ENCODE peak calls at places on chromosomes 4 and X, in seven cellular contexts. One of them, this sample, is unnamed.

GRCh38 chr4:156962551-156962974 is 9.0 kb downstream of the PDGFC start:
- DNase-seq in MM.1S: no peak
- DNase-seq in endodermal cell: no peak
- DNase-seq in GM12865: no peak
- DNase-seq in CD8-positive, alpha-beta T cell: no peak
- DNase-seq in choroid plexus epithelial cell: peak
- DNase-seq in lower leg skin: peak
- DNase-seq in this sample: no peak

GRCh38 chr4:140298001-140298400 is 75.4 kb upstream of the SCOC start:
- DNase-seq in endodermal cell: no peak
- DNase-seq in GM12865: no peak
- DNase-seq in CD8-positive, alpha-beta T cell: no peak
- DNase-seq in choroid plexus epithelial cell: no peak
- DNase-seq in MM.1S: no peak
- DNase-seq in lower leg skin: no peak
- DNase-seq in this sample: no peak

GRCh38 chr4:76301068-76301774 is 5.3 kb upstream of the STBD1 start:
- DNase-seq in GM12865: peak
- DNase-seq in CD8-positive, alpha-beta T cell: no peak
- DNase-seq in MM.1S: peak
- DNase-seq in endodermal cell: no peak
- DNase-seq in choroid plexus epithelial cell: peak
- DNase-seq in lower leg skin: no peak
- DNase-seq in this sample: peak

GRCh38 chr4:76830612-76831474 is 67.1 kb downstream of the SOWAHB start:
- DNase-seq in endodermal cell: peak
- DNase-seq in MM.1S: no peak
- DNase-seq in lower leg skin: no peak
- DNase-seq in GM12865: no peak
- DNase-seq in choroid plexus epithelial cell: peak
- DNase-seq in CD8-positive, alpha-beta T cell: no peak
- DNase-seq in this sample: no peak

GRCh38 chr4:112889619-112890294 is 159.7 kb upstream of the ANK2 start:
- DNase-seq in CD8-positive, alpha-beta T cell: no peak
- DNase-seq in endodermal cell: no peak
- DNase-seq in lower leg skin: no peak
- DNase-seq in MM.1S: peak
- DNase-seq in GM12865: no peak
- DNase-seq in choroid plexus epithelial cell: peak
- DNase-seq in this sample: no peak

GRCh38 chr4:8077181-8078108 is 81.2 kb downstream of the ABLIM2 start:
- DNase-seq in CD8-positive, alpha-beta T cell: no peak
- DNase-seq in choroid plexus epithelial cell: no peak
- DNase-seq in MM.1S: no peak
- DNase-seq in GM12865: no peak
- DNase-seq in lower leg skin: no peak
- DNase-seq in endodermal cell: peak
- DNase-seq in this sample: no peak

GRCh38 chr4:169314906-169315305 is 44.1 kb upstream of the SH3RF1 start:
- DNase-seq in GM12865: no peak
- DNase-seq in MM.1S: no peak
- DNase-seq in endodermal cell: no peak
- DNase-seq in choroid plexus epithelial cell: peak
- DNase-seq in CD8-positive, alpha-beta T cell: no peak
- DNase-seq in lower leg skin: no peak
- DNase-seq in this sample: no peak

GRCh38 chr4:23934223-23934622 is 44.4 kb upstream of the PPARGC1A start:
- DNase-seq in CD8-positive, alpha-beta T cell: no peak
- DNase-seq in GM12865: no peak
- DNase-seq in lower leg skin: no peak
- DNase-seq in MM.1S: no peak
- DNase-seq in choroid plexus epithelial cell: peak
- DNase-seq in endodermal cell: peak
- DNase-seq in this sample: no peak

GRCh38 chrX:134688181-134688580 is 29.9 kb upstream of the PLAC1 start:
- DNase-seq in lower leg skin: no peak
- DNase-seq in GM12865: no peak
- DNase-seq in endodermal cell: no peak
- DNase-seq in CD8-positive, alpha-beta T cell: no peak
- DNase-seq in MM.1S: no peak
- DNase-seq in choroid plexus epithelial cell: no peak
- DNase-seq in this sample: no peak

GRCh38 chr4:186726440-186727148 is 2.9 kb upstream of the FAT1 start:
- DNase-seq in lower leg skin: peak
- DNase-seq in choroid plexus epithelial cell: peak
- DNase-seq in endodermal cell: peak
- DNase-seq in MM.1S: peak
- DNase-seq in GM12865: no peak
- DNase-seq in CD8-positive, alpha-beta T cell: no peak
- DNase-seq in this sample: no peak

GRCh38 chrX:101478366-101478765 is 6.9 kb upstream of the ARMCX4 start:
- DNase-seq in endodermal cell: no peak
- DNase-seq in MM.1S: no peak
- DNase-seq in choroid plexus epithelial cell: peak
- DNase-seq in lower leg skin: no peak
- DNase-seq in CD8-positive, alpha-beta T cell: no peak
- DNase-seq in GM12865: no peak
- DNase-seq in this sample: no peak

GRCh38 chr4:71520308-71520707 is 181.5 kb downstream of the SLC4A4 start:
- DNase-seq in CD8-positive, alpha-beta T cell: no peak
- DNase-seq in lower leg skin: no peak
- DNase-seq in GM12865: no peak
- DNase-seq in choroid plexus epithelial cell: no peak
- DNase-seq in endodermal cell: no peak
- DNase-seq in MM.1S: no peak
- DNase-seq in this sample: no peak

GRCh38 chr4:1208970-1209704 is 36.8 kb upstream of the SPON2 start:
- DNase-seq in GM12865: no peak
- DNase-seq in choroid plexus epithelial cell: peak
- DNase-seq in lower leg skin: peak
- DNase-seq in endodermal cell: no peak
- DNase-seq in MM.1S: no peak
- DNase-seq in CD8-positive, alpha-beta T cell: no peak
- DNase-seq in this sample: no peak

GRCh38 chr4:106048250-106048931 is 153.1 kb downstream of the NPNT start:
- DNase-seq in choroid plexus epithelial cell: peak
- DNase-seq in endodermal cell: no peak
- DNase-seq in MM.1S: no peak
- DNase-seq in lower leg skin: no peak
- DNase-seq in GM12865: no peak
- DNase-seq in CD8-positive, alpha-beta T cell: no peak
- DNase-seq in this sample: no peak

GRCh38 chrX:107574711-107575110 is 53.6 kb upstream of the PRPS1 start:
- DNase-seq in endodermal cell: no peak
- DNase-seq in MM.1S: no peak
- DNase-seq in CD8-positive, alpha-beta T cell: no peak
- DNase-seq in lower leg skin: no peak
- DNase-seq in choroid plexus epithelial cell: peak
- DNase-seq in GM12865: no peak
- DNase-seq in this sample: no peak

GRCh38 chrX:45769919-45770582 is 569.4 kb upstream of the DIPK2B start:
- DNase-seq in endodermal cell: no peak
- DNase-seq in GM12865: peak
- DNase-seq in choroid plexus epithelial cell: peak
- DNase-seq in CD8-positive, alpha-beta T cell: no peak
- DNase-seq in MM.1S: no peak
- DNase-seq in lower leg skin: peak
- DNase-seq in this sample: peak

GRCh38 chr4:44713125-44713524 is 13.2 kb downstream of the GNPDA2 start:
- DNase-seq in endodermal cell: no peak
- DNase-seq in GM12865: no peak
- DNase-seq in lower leg skin: no peak
- DNase-seq in choroid plexus epithelial cell: no peak
- DNase-seq in MM.1S: no peak
- DNase-seq in CD8-positive, alpha-beta T cell: no peak
- DNase-seq in this sample: no peak

GRCh38 chrX:85111347-85111746 is 107.7 kb downstream of the APOOL start:
- DNase-seq in endodermal cell: no peak
- DNase-seq in GM12865: no peak
- DNase-seq in MM.1S: peak
- DNase-seq in choroid plexus epithelial cell: peak
- DNase-seq in CD8-positive, alpha-beta T cell: no peak
- DNase-seq in lower leg skin: no peak
- DNase-seq in this sample: no peak

GRCh38 chr4:76905521-76905920 is 7.6 kb upstream of the SOWAHB start:
- DNase-seq in MM.1S: no peak
- DNase-seq in CD8-positive, alpha-beta T cell: no peak
- DNase-seq in GM12865: no peak
- DNase-seq in lower leg skin: no peak
- DNase-seq in endodermal cell: no peak
- DNase-seq in choroid plexus epithelial cell: peak
- DNase-seq in this sample: no peak

GRCh38 chrX:154371771-154372300 is 2.6 kb downstream of the FLNA start:
- DNase-seq in GM12865: no peak
- DNase-seq in choroid plexus epithelial cell: no peak
- DNase-seq in MM.1S: no peak
- DNase-seq in endodermal cell: no peak
- DNase-seq in lower leg skin: no peak
- DNase-seq in CD8-positive, alpha-beta T cell: no peak
- DNase-seq in this sample: no peak

GRCh38 chrX:2967998-2968909 is 38.1 kb upstream of the ARSH start:
- DNase-seq in lower leg skin: no peak
- DNase-seq in CD8-positive, alpha-beta T cell: no peak
- DNase-seq in choroid plexus epithelial cell: peak
- DNase-seq in GM12865: no peak
- DNase-seq in MM.1S: no peak
- DNase-seq in endodermal cell: peak
- DNase-seq in this sample: no peak

DNA sequence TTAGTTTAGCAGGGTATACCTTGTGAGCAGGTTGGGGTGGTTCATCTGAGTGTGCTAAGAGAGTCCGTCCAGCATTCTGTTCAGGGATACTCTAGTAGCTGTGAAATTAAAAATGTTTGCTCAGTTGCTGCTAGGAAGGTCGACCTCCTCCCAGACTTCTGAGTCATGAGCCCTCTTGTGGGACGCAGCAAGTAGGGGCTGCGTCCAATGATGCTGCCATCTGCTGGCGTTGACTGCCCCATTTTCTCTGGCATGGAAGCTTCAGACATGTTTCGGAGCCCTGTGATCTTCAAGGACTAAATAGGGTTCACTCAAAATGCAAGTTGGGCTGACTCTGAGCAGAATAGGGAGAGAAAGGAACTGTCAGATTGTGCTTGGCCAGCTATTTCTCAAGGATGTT is 201.0 kb upstream of the ARSJ start:
- DNase-seq in endodermal cell: peak
- DNase-seq in MM.1S: no peak
- DNase-seq in choroid plexus epithelial cell: peak
- DNase-seq in GM12865: peak
- DNase-seq in lower leg skin: no peak
- DNase-seq in CD8-positive, alpha-beta T cell: peak
- DNase-seq in this sample: no peak
- TF ChIP-seq CTCF in endodermal cell: peak
- TF ChIP-seq CTCF in MM.1S: peak
- TF ChIP-seq CTCF in choroid plexus epithelial cell: peak
- TF ChIP-seq CTCF in GM12865: peak
- TF ChIP-seq CTCF in lower leg skin: no peak
- TF ChIP-seq CTCF in CD8-positive, alpha-beta T cell: no peak
- TF ChIP-seq CTCF in this sample: no peak

DNA sequence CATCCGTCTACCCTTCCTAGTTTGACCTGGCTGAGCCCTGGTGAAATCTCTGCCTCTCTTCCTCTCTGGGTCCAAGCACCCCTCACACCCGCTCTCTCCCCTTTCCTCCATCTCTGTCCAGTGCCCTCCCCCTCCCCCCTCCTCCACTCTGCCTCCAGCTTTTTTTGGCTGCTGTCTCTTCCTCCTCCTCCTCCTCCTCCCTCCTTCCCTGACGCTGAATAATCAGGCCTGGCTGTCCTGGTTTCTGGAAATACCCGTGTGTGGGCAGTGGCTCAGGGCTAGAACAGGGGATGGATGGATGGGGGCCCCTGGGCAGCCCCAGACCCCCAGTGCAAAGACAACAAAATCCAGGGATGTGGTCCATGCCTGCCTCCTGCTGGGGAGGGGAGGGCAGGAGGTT is 4.7 kb upstream of the SYP start:
- DNase-seq in lower leg skin: no peak
- DNase-seq in endodermal cell: no peak
- DNase-seq in CD8-positive, alpha-beta T cell: no peak
- DNase-seq in GM12865: no peak
- DNase-seq in MM.1S: no peak
- DNase-seq in choroid plexus epithelial cell: no peak
- DNase-seq in this sample: no peak
- TF ChIP-seq CTCF in lower leg skin: no peak
- TF ChIP-seq CTCF in endodermal cell: no peak
- TF ChIP-seq CTCF in CD8-positive, alpha-beta T cell: no peak
- TF ChIP-seq CTCF in GM12865: no peak
- TF ChIP-seq CTCF in MM.1S: no peak
- TF ChIP-seq CTCF in choroid plexus epithelial cell: no peak
- TF ChIP-seq CTCF in this sample: no peak

GRCh38 chr4:107666134-107666533 is 53.9 kb downstream of the PAPSS1 start:
- DNase-seq in MM.1S: no peak
- DNase-seq in lower leg skin: no peak
- DNase-seq in CD8-positive, alpha-beta T cell: no peak
- DNase-seq in choroid plexus epithelial cell: peak
- DNase-seq in endodermal cell: no peak
- DNase-seq in GM12865: no peak
- DNase-seq in this sample: no peak
- TF ChIP-seq CTCF in MM.1S: peak
- TF ChIP-seq CTCF in lower leg skin: no peak
- TF ChIP-seq CTCF in CD8-positive, alpha-beta T cell: no peak
- TF ChIP-seq CTCF in choroid plexus epithelial cell: peak
- TF ChIP-seq CTCF in endodermal cell: peak
- TF ChIP-seq CTCF in GM12865: peak
- TF ChIP-seq CTCF in this sample: no peak

GRCh38 chr4:25857851-25858400 is 4.9 kb downstream of the SEL1L3 start:
- DNase-seq in endodermal cell: no peak
- DNase-seq in lower leg skin: no peak
- DNase-seq in choroid plexus epithelial cell: no peak
- DNase-seq in CD8-positive, alpha-beta T cell: no peak
- DNase-seq in MM.1S: no peak
- DNase-seq in GM12865: no peak
- DNase-seq in this sample: no peak

GRCh38 chr4:25860586-25861421 is 2.0 kb downstream of the SEL1L3 start:
- DNase-seq in endodermal cell: no peak
- DNase-seq in lower leg skin: no peak
- DNase-seq in CD8-positive, alpha-beta T cell: no peak
- DNase-seq in MM.1S: no peak
- DNase-seq in GM12865: no peak
- DNase-seq in choroid plexus epithelial cell: peak
- DNase-seq in this sample: no peak

GRCh38 chr4:25856756-25857155 is 6.0 kb downstream of the SEL1L3 start:
- DNase-seq in lower leg skin: no peak
- DNase-seq in CD8-positive, alpha-beta T cell: no peak
- DNase-seq in MM.1S: no peak
- DNase-seq in endodermal cell: no peak
- DNase-seq in choroid plexus epithelial cell: peak
- DNase-seq in GM12865: no peak
- DNase-seq in this sample: no peak

GRCh38 chr4:25859429-25860148 is 3.2 kb downstream of the SEL1L3 start:
- DNase-seq in endodermal cell: no peak
- DNase-seq in lower leg skin: no peak
- DNase-seq in MM.1S: peak
- DNase-seq in choroid plexus epithelial cell: no peak
- DNase-seq in GM12865: peak
- DNase-seq in CD8-positive, alpha-beta T cell: peak
- DNase-seq in this sample: peak

DNA sequence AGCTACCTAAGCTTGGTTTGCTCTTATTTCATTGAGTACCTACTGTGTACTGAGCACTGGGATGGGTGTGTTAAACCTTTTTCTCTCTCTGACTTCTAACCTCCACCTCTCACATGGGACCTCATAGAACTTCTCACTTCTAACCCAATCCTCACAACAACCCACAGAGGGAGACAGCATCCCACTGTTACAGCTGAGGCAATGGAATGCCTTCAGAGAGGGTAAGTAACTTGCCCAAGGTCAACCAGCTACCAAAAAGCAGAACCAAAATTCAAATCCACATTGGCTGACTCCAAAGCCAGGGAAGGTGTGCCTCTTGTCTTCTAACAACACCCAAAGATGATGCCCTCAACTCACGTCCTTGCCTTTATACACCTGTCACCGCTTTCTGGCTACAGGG is 5.4 kb downstream of the SEL1L3 start:
- DNase-seq in MM.1S: no peak
- DNase-seq in endodermal cell: no peak
- DNase-seq in choroid plexus epithelial cell: peak
- DNase-seq in CD8-positive, alpha-beta T cell: no peak
- DNase-seq in GM12865: no peak
- DNase-seq in lower leg skin: no peak
- DNase-seq in this sample: no peak
- TF ChIP-seq CTCF in MM.1S: no peak
- TF ChIP-seq CTCF in endodermal cell: peak
- TF ChIP-seq CTCF in choroid plexus epithelial cell: peak
- TF ChIP-seq CTCF in CD8-positive, alpha-beta T cell: no peak
- TF ChIP-seq CTCF in GM12865: no peak
- TF ChIP-seq CTCF in lower leg skin: no peak
- TF ChIP-seq CTCF in this sample: no peak

This sample was measured in GM13976.